ENCODE peak calls at places on chromosomes 7 and 10, in six cellular contexts. W, S, M, O, R and U are unnamed samples. For H3K4me1, the result is how much of the 10 kb centered on the place peaks cover.

GRCh38 chr7:113756250-113756649 is 162.6 kb downstream of the PPP1R3A start:
- DNase-seq in W (no peak), O (no peak), M (no peak), R (no peak), S (no peak), U (no peak)

GRCh38 chr10:91636892-91637291 is 4.0 kb upstream of the PPP1R3C start:
- DNase-seq in M (no peak), O (no peak), S (no peak), W (no peak), R (no peak), U (no peak)

GRCh38 chr10:78781991-78782390 is 286.8 kb upstream of the ZMIZ1 start:
- DNase-seq in M (no peak), R (no peak), W (no peak), O (no peak), S (no peak), U (no peak)

GRCh38 chr10:122878799-122879338 is 512 bp downstream of the FAM24B start:
- DNase-seq in S (no peak), R (peak), M (no peak), O (peak), W (peak), U (no peak)

GRCh38 chr7:101128040-101128834 is 1.3 kb downstream of the SERPINE1 start:
- DNase-seq in O (no peak), R (no peak), W (no peak), S (no peak), M (no peak), U (no peak)

GRCh38 chr10:53601260-53601875 is 828.8 kb upstream of the MBL2 start:
- DNase-seq in M (no peak), S (peak), O (peak), W (no peak), R (no peak), U (no peak)

GRCh38 chr10:12357525-12358151 is 8.3 kb downstream of the CAMK1D start:
- DNase-seq in M (no peak), O (no peak), S (no peak), R (no peak), W (no peak), U (no peak)

GRCh38 chr10:121413951-121414350 is 184.3 kb downstream of the FGFR2 start:
- DNase-seq in S (no peak), W (no peak), M (no peak), R (no peak), O (no peak), U (no peak)

GRCh38 chr7:138842111-138842510 is 44.1 kb upstream of the ATP6V0A4 start:
- DNase-seq in W (no peak), R (no peak), M (no peak), S (no peak), O (no peak), U (no peak)

GRCh38 chr7:34133356-34133982 is 228.1 kb downstream of the BMPER start:
- DNase-seq in R (no peak), W (no peak), M (no peak), O (no peak), S (no peak), U (no peak)

GRCh38 chr10:47116445-47116844 is 183.6 kb upstream of the GDF10 start:
- DNase-seq in O (no peak), M (no peak), R (no peak), W (no peak), S (no peak), U (no peak)

GRCh38 chr10:16996530-16996964 is 133.1 kb downstream of the CUBN start:
- DNase-seq in M (no peak), R (no peak), S (no peak), O (no peak), W (no peak), U (no peak)

GRCh38 chr7:141210862-141211261 is 137.0 kb downstream of the TMEM178B start:
- DNase-seq in W (no peak), R (no peak), M (no peak), O (no peak), S (no peak), U (no peak)

GRCh38 chr10:29131952-29132820 is 156.7 kb upstream of the LYZL1 start:
- DNase-seq in W (no peak), O (peak), S (no peak), R (peak), M (no peak), U (peak)

GRCh38 chr7:142590077-142590476 is 159.2 kb upstream of the PRSS1 start:
- DNase-seq in O (no peak), W (no peak), S (no peak), R (no peak), M (no peak), U (no peak)

GRCh38 chr7:24701232-24701898 is 55.9 kb downstream of the GSDME start:
- DNase-seq in W (no peak), O (no peak), S (no peak), M (no peak), R (no peak), U (no peak)

GRCh38 chr7:54112568-54112967 is 429.6 kb upstream of the VSTM2A start:
- DNase-seq in S (no peak), O (no peak), R (no peak), W (no peak), M (no peak), U (no peak)

GRCh38 chr10:49605939-49606509 is 4.1 kb upstream of the SLC18A3 start:
- DNase-seq in S (no peak), O (peak), M (no peak), W (no peak), R (no peak), U (no peak)

GRCh38 chr10:45155784-45156183 is 155.1 kb downstream of the ZNF22 start:
- DNase-seq in S (no peak), R (no peak), M (no peak), W (no peak), O (no peak), U (no peak)

GRCh38 chr7:145698526-145699262 is 417.9 kb upstream of the CNTNAP2 start:
- DNase-seq in R (no peak), S (no peak), W (no peak), M (no peak), O (no peak), U (no peak)

GRCh38 chr10:117497736-117498135 is 44.8 kb upstream of the EMX2 start:
- DNase-seq in M (peak), S (no peak), O (no peak), R (no peak), W (no peak), U (no peak)

GRCh38 chr7:137408096-137408495 is 64.6 kb upstream of the PTN start:
- DNase-seq in R (no peak), O (no peak), S (no peak), W (no peak), M (no peak), U (no peak)

GRCh38 chr7:43353902-43354301 is 229.0 kb upstream of the STK17A start:
- DNase-seq in W (no peak), M (no peak), S (peak), R (no peak), O (no peak), U (no peak)

GRCh38 chr10:49074836-49075235 is 40.5 kb downstream of the VSTM4 start:
- DNase-seq in S (no peak), O (no peak), W (no peak), R (no peak), M (no peak), U (no peak)

GRCh38 chr7:158031820-158032424 is 555.7 kb downstream of the PTPRN2 start:
- DNase-seq in M (peak), R (no peak), W (no peak), O (no peak), S (no peak), U (no peak)

GRCh38 chr7:158270856-158271413 is 316.7 kb downstream of the PTPRN2 start:
- DNase-seq in W (no peak), M (no peak), R (no peak), S (no peak), O (no peak), U (no peak)

GRCh38 chr10:104297697-104298660 is 29.0 kb downstream of the GSTO2 start:
- DNase-seq in S (no peak), W (no peak), M (no peak), O (no peak), R (peak), U (peak)

GRCh38 chr10:12978885-12979284 is 22.6 kb downstream of the CCDC3 start:
- DNase-seq in O (no peak), R (peak), M (no peak), S (no peak), W (no peak), U (no peak)

GRCh38 chr7:46450425-46450824 is 529.4 kb upstream of the IGFBP3 start:
- DNase-seq in R (no peak), S (no peak), W (no peak), M (no peak), O (no peak), U (no peak)

GRCh38 chr7:105916603-105917002 is 40.2 kb upstream of the ATXN7L1 start:
- DNase-seq in S (no peak), M (no peak), O (no peak), R (no peak), W (no peak), U (no peak)

GRCh38 chr7:106010331-106010730 is 47.3 kb downstream of the CDHR3 start:
- DNase-seq in W (no peak), R (peak), S (no peak), O (no peak), M (no peak), U (no peak)

GRCh38 chr7:134954197-134955082 is 31.9 kb upstream of the AGBL3 start:
- DNase-seq in R (no peak), W (no peak), M (no peak), O (no peak), S (peak), U (no peak)

GRCh38 chr10:8088504-8088903 is 34.0 kb downstream of the GATA3 start:
- DNase-seq in O (no peak), S (no peak), M (no peak), R (no peak), W (no peak), U (no peak)

GRCh38 chr10:6202098-6202683 is 541 bp upstream of the PFKFB3 start:
- DNase-seq in S (no peak), M (peak), R (no peak), O (no peak), W (no peak), U (no peak)

DNA sequence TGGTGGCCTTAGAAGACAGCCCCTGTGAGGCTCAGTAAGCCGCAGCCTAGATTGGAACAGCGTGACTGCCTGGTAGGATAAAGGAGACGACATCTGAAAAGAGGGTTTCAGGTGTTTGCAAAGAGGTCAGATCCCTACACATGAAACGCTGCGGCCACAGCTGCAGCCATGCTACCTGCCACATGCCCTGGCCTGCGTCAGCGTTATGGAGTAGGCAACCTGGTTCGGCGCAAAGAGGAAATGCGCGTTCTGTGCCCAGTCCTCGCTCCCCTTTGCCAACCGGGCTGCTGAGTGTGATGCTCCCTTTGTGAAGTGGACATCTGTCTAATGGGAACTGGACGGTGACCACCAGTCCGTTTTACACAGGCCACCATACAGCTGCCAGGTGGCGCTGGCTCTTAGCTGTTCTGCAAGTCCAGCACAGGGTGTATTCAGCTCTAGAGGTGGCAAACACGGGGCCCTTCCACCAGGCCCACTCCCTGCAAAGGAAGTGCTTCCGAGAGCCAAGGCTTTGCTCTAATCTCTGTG is 160.3 kb downstream of the CELF2 start:
- DNase-seq in W (peak), M (peak), S (no peak), R (no peak), O (no peak), U (no peak)
- TF ChIP-seq CTCF in W (no peak), M (no peak), S (no peak), R (no peak), O (no peak), U (no peak)

GRCh38 chr10:18136056-18136916 is 3.9 kb upstream of the CACNB2 start:
- DNase-seq in O (no peak), S (no peak), W (no peak), M (no peak), R (no peak), U (no peak)

GRCh38 chr10:18134509-18134908 is 5.7 kb upstream of the CACNB2 start:
- DNase-seq in M (no peak), R (no peak), W (no peak), S (no peak), O (no peak), U (no peak)

GRCh38 chr10:18137111-18137510 is 3.1 kb upstream of the CACNB2 start:
- DNase-seq in M (no peak), S (no peak), W (no peak), R (no peak), O (no peak), U (no peak)

GRCh38 chr10:18133046-18133445 is 7.2 kb upstream of the CACNB2 start:
- DNase-seq in O (no peak), W (no peak), R (no peak), S (no peak), M (no peak), U (no peak)

DNA sequence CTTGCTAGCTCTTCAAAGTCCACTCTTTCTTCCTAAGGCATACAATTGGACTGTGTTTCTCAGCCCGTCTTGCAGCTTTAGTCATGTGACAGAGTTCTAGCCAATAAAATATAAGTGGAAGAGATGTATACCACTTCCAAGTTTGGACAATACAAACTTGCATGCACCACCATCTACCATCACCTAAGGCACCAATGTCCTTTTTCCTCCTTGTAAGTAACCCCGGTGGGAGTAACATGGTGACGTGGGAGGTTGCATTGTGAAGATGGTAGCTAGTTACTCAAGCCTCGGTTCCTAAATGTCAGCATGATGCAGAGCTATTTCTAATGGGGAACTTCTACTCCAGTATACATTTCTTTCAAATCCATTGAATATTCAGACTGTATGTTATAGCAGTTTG is 5.3 kb upstream of the CACNB2 start:
- DNase-seq in M (no peak), S (no peak), O (no peak), R (no peak), W (no peak), U (no peak)
- H3K4me1 ChIP-seq in M (under half), S (under half), O (under half), R (under half), W (under half), U (under half)

GRCh38 chr7:144632724-144633123 is 203.1 kb downstream of the TPK1 start:
- DNase-seq in O (no peak), S (no peak), R (no peak), M (no peak), W (no peak), U (no peak)

GRCh38 chr7:144629011-144629410 is 206.8 kb downstream of the TPK1 start:
- DNase-seq in O (no peak), M (no peak), W (no peak), R (no peak), S (no peak), U (no peak)

DNA sequence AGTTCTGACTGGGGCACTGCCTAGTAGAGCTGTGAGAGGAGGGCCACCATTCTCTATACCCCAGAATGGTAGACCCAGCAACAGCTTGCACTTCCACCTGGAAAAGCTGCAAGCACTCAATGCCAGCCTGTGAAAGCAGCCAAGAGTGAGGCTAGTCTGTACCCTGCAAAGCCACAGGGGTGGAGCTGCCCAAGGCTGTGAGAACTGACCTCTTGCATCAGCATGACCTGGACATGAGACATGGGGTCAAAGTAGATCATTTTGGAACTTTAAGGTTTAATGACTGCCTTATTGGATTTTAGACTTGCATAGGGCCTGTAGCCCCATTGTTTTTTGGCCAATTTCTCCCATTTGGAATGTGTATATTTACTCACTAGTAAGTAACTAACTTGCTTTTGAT is 206.3 kb downstream of the TPK1 start:
- DNase-seq in W (no peak), S (no peak), R (no peak), M (no peak), O (no peak), U (no peak)
- H3K4me3 ChIP-seq in W (no peak), S (no peak), R (no peak), M (no peak), O (no peak), U (no peak)

GRCh38 chr10:113052076-113052830 is 102.2 kb downstream of the TCF7L2 start:
- DNase-seq in M (no peak), O (no peak), S (no peak), W (no peak), R (no peak), U (no peak)
- TF ChIP-seq CTCF in M (peak), O (no peak), S (peak), W (no peak), R (peak), U (no peak)

DNA sequence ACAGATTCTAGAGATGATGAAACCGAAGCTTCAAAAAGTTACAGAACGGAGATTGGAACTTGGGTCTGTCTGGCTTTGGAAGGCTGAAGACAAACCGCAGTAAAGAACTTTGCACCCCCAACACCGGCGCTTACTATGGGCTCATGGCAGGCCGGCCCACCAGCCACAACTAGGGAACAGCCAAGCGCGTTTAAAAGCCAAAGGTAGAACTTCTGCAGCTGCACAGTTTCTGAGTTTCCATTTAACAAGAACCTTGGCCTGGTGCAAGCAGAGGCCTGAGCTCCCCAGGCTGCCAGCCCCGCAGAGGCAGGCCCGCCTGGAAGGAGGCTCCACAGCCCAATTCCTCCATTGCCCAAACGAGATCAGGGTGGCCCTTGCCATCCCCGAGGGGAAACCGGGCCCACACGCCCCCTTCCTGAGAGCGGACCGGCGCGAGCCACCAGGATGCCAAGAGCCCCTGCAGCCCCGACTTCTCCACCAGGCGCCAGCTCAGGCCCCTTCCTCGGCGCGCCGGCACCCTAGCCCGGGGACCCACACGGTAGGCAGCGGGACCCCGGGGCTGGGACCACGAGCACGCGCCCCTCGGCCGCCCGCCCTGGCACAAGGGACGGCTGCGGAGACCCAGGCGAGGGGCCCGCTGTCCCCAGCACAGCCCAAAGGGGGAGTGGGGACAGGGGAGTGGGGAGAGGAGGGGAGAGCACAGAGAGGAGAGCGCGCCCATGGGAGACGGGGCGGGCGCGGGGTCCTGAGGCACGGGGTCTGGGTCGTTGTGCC is 566 bp downstream of the MAD1L1 start:
- DNase-seq in M (no peak), W (no peak), R (peak), O (no peak), S (no peak), U (no peak)
- H3K4me1 ChIP-seq in M (under half), W (under half), R (under half), O (under half), S (under half), U (under half)

GRCh38 chr10:31677198-31678138 is 251.2 kb downstream of the ARHGAP12 start:
- DNase-seq in O (no peak), S (no peak), W (no peak), M (no peak), R (no peak), U (no peak)
- H3K4me3 ChIP-seq in O (no peak), S (no peak), W (no peak), M (no peak), R (no peak), U (no peak)